ENCODE peak calls at places on chromosomes 1 and 21, in ten cellular contexts. M is fibroblast of villous mesenchyme, T is GM23338, Y is fibroblast of lung, V is AG09309, O is heart right ventricle, G is brain microvascular endothelial cell, F is heart left ventricle, E is tibial nerve, B is BJ. X is an unnamed sample.

GRCh38 chr1:208506812-208507211 is 262.6 kb upstream of the PLXNA2 start:
- DNase-seq in Y (no peak), B (no peak), V (no peak), T (no peak), G (no peak), E (no peak), O (no peak), M (no peak), F (no peak), X (no peak)

GRCh38 chr1:178869114-178869697 is 1.7 kb downstream of the ANGPTL1 start:
- DNase-seq in V (peak; percentile 59), Y (peak; percentile 75), G (peak; percentile 29), F (no peak), M (peak; percentile 88), E (no peak), T (peak; percentile 60), O (no peak), B (peak; percentile 21), X (no peak)

GRCh38 chr1:47592296-47592975 is 154.6 kb downstream of the FOXD2 start:
- DNase-seq in T (peak; percentile 15), M (no peak), B (no peak), G (no peak), Y (no peak), O (no peak), F (no peak), V (no peak), E (no peak), X (peak; percentile 53)

GRCh38 chr1:183757061-183757460 is 47.9 kb upstream of the RGL1 start:
- DNase-seq in O (no peak), Y (peak; percentile 53), T (no peak), V (peak; percentile 80), B (peak; percentile 64), F (no peak), E (no peak), M (peak; percentile 69), G (peak; percentile 55), X (no peak)

GRCh38 chr1:38512789-38513188 is 346.8 kb downstream of the RRAGC start:
- DNase-seq in T (no peak), Y (no peak), O (no peak), M (no peak), E (no peak), F (no peak), B (no peak), V (no peak), G (no peak), X (peak; percentile 89)

GRCh38 chr1:162997499-162998285 is 71.5 kb upstream of the RGS4 start:
- DNase-seq in B (no peak), O (no peak), T (no peak), F (no peak), M (no peak), E (no peak), Y (peak; percentile 47), V (peak; percentile 20), G (no peak), X (no peak)

GRCh38 chr1:116881879-116882520 is 27.7 kb upstream of the PTGFRN start:
- DNase-seq in B (peak; percentile 60), G (peak; percentile 38), O (no peak), T (peak; percentile 81), Y (peak; percentile 83), F (no peak), M (peak; percentile 95), E (no peak), V (peak; percentile 95), X (peak; percentile 80)

GRCh38 chr1:15454256-15454655 is 2.3 kb upstream of the CELA2A start:
- DNase-seq in G (peak; percentile 47), Y (peak; percentile 83), F (no peak), E (no peak), M (peak; percentile 82), V (peak; percentile 63), O (no peak), T (no peak), B (no peak), X (no peak)

GRCh38 chr1:192809286-192810252 is 730 bp downstream of the RGS2 start:
- DNase-seq in B (no peak), T (peak; percentile 60), Y (peak; percentile 70), E (no peak), V (no peak), F (no peak), M (peak; percentile 54), G (peak; percentile 55), O (peak; percentile 18), X (no peak)

GRCh38 chr1:12609469-12610003 is 8.5 kb downstream of the DHRS3 start:
- DNase-seq in T (no peak), Y (no peak), O (no peak), F (no peak), E (no peak), B (no peak), M (no peak), G (no peak), V (no peak), X (no peak)

GRCh38 chr1:54810144-54810942 is 9.2 kb upstream of the TTC22 start:
- DNase-seq in Y (peak; percentile 46), V (no peak), B (no peak), G (peak; percentile 48), O (peak; percentile 60), F (no peak), T (peak; percentile 91), E (no peak), M (peak; percentile 47), X (peak; percentile 87)

GRCh38 chr1:85550784-85551516 is 29.6 kb upstream of the CCN1 start:
- DNase-seq in E (no peak), O (no peak), F (no peak), M (peak; percentile 68), G (peak; percentile 52), Y (peak; percentile 77), B (peak; percentile 33), V (peak; percentile 45), T (no peak), X (no peak)

GRCh38 chr1:94792876-94793605 is 27.1 kb upstream of the SLC44A3 start:
- DNase-seq in Y (peak; percentile 64), E (no peak), T (no peak), M (peak; percentile 88), G (peak; percentile 60), F (no peak), V (peak; percentile 66), B (peak; percentile 84), O (no peak), X (peak; percentile 47)

GRCh38 chr21:34639882-34640788 is 25.2 kb upstream of the RCAN1 start:
- DNase-seq in G (no peak), E (no peak), M (peak; percentile 42), B (no peak), T (no peak), F (no peak), O (no peak), V (no peak), Y (peak; percentile 22), X (no peak)

GRCh38 chr1:51316113-51316763 is 14.1 kb downstream of the TTC39A start:
- DNase-seq in Y (no peak), F (no peak), O (no peak), T (no peak), G (no peak), B (no peak), V (no peak), E (no peak), M (no peak), X (no peak)

GRCh38 chr21:36477559-36477958 is 2.4 kb downstream of the CLDN14 start:
- DNase-seq in V (no peak), T (no peak), G (no peak), F (no peak), M (no peak), Y (no peak), O (no peak), E (no peak), B (no peak), X (no peak)
- H3K4me3 ChIP-seq in V (no peak overlapping the region), T (no peak overlapping the region), G (no peak overlapping the region), F (no peak overlapping the region), M (no peak overlapping the region), Y (no peak overlapping the region), O (no peak overlapping the region), E (no peak overlapping the region), B (no peak overlapping the region), X (no peak overlapping the region)

GRCh38 chr1:158204458-158204827 is 23.7 kb downstream of the CD1D start:
- DNase-seq in Y (no peak), E (no peak), O (no peak), B (no peak), M (no peak), G (no peak), F (no peak), V (no peak), T (no peak), X (no peak)

GRCh38 chr1:158203693-158204457 is 23.2 kb downstream of the CD1D start:
- DNase-seq in B (no peak), T (peak; percentile 85), V (peak; percentile 33), O (no peak), F (no peak), M (peak; percentile 74), G (peak; percentile 70), Y (peak; percentile 78), E (no peak), X (no peak)

GRCh38 chr1:158212315-158212714 is 31.6 kb downstream of the CD1D start:
- DNase-seq in G (no peak), M (no peak), E (no peak), F (no peak), T (peak; percentile 9), V (no peak), O (no peak), B (no peak), Y (no peak), X (no peak)

GRCh38 chr1:158208717-158209116 is 28.0 kb downstream of the CD1D start:
- DNase-seq in F (no peak), E (no peak), M (no peak), B (no peak), G (no peak), V (no peak), T (peak; percentile 41), Y (no peak), O (no peak), X (no peak)
- TF ChIP-seq CTCF in F (no peak), E (no peak), M (no peak), B (no peak), G (no peak), V (no peak), T (no peak), Y (no peak), O (no peak), X (no peak)

DNA sequence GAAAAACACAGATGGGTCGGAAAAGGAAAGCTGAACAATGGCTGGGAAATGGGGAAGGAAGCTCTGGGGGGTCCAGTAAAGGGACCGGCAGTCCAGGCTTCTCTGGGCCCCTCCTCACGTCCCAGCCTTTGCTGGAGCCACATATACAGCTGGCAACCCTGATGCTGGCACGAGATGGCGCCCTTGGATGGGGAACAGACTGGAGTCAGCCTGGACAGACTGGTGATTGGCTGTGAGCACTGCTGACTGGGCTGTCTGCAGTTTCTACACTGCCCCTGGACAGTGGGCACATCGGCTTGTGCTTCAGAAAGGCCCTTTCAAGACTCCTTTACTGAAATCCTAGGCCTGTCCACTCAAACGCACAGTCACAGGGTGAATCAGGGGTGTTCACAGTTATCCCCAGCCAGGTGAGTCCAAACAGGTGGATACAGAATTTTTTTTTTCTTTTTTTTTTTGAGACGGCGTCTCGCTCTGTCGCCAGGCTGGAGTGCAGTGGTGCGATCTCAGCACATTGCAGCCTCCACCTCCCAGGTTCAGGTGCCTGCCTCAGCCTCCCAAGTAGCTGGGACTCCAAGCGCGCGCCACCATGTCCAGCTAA is 31.1 kb upstream of the ZBTB40 start:
- DNase-seq in O (peak; percentile 80), Y (peak; percentile 76), T (peak; percentile 92), E (peak; percentile 57), V (no peak), B (no peak), G (peak; percentile 84), F (peak; percentile 89), M (peak; percentile 79), X (peak; percentile 93)
- H3K4me3 ChIP-seq in O (no peak overlapping the region), Y (no peak overlapping the region), T (no peak overlapping the region), E (no peak overlapping the region), V (no peak overlapping the region), B (no peak overlapping the region), G (no peak overlapping the region), F (no peak overlapping the region), M (no peak overlapping the region), X (no peak overlapping the region)

GRCh38 chr1:68460935-68461334 is 11.2 kb upstream of the RPE65 start:
- DNase-seq in Y (no peak), T (no peak), V (no peak), G (no peak), E (no peak), F (no peak), O (no peak), M (no peak), B (no peak), X (no peak)
- TF ChIP-seq CTCF in Y (no peak), T (no peak), V (no peak), G (no peak), E (no peak), F (no peak), O (no peak), M (no peak), B (no peak), X (no peak)

X was measured in lower leg skin.